ENCODE peak calls at places on chromosomes 7 and 10, in seven cellular contexts. One of them, this sample, is unnamed.

GRCh38 chr10:53123311-53123710 is 350.7 kb upstream of the MBL2 start:
- DNase-seq in SK-N-SH: no peak
- DNase-seq in GM23248: no peak
- DNase-seq in neural progenitor cell: no peak
- DNase-seq in PC-3: peak
- DNase-seq in GM23338: no peak
- DNase-seq in HCT116: no peak
- DNase-seq in this sample: no peak

GRCh38 chr7:111266613-111267012 is 175.7 kb downstream of the LRRN3 start:
- DNase-seq in SK-N-SH: no peak
- DNase-seq in GM23248: peak
- DNase-seq in neural progenitor cell: no peak
- DNase-seq in PC-3: peak
- DNase-seq in GM23338: peak
- DNase-seq in HCT116: no peak
- DNase-seq in this sample: no peak

GRCh38 chr7:40990841-40991240 is 712.0 kb downstream of the INHBA start:
- DNase-seq in SK-N-SH: no peak
- DNase-seq in GM23248: peak
- DNase-seq in neural progenitor cell: no peak
- DNase-seq in PC-3: no peak
- DNase-seq in GM23338: no peak
- DNase-seq in HCT116: no peak
- DNase-seq in this sample: no peak

GRCh38 chr10:58017719-58018367 is 249.9 kb downstream of the IPMK start:
- DNase-seq in SK-N-SH: no peak
- DNase-seq in GM23248: peak
- DNase-seq in neural progenitor cell: no peak
- DNase-seq in PC-3: peak
- DNase-seq in GM23338: no peak
- DNase-seq in HCT116: no peak
- DNase-seq in this sample: no peak

GRCh38 chr7:22718200-22718711 is 8.7 kb upstream of the IL6 start:
- DNase-seq in SK-N-SH: no peak
- DNase-seq in GM23248: peak
- DNase-seq in neural progenitor cell: peak
- DNase-seq in PC-3: peak
- DNase-seq in GM23338: no peak
- DNase-seq in HCT116: no peak
- DNase-seq in this sample: no peak

GRCh38 chr10:90988802-90989201 is 67.9 kb upstream of the ANKRD1 start:
- DNase-seq in SK-N-SH: no peak
- DNase-seq in GM23248: no peak
- DNase-seq in neural progenitor cell: no peak
- DNase-seq in PC-3: no peak
- DNase-seq in GM23338: no peak
- DNase-seq in HCT116: no peak
- DNase-seq in this sample: no peak

GRCh38 chr10:129690248-129691070 is 223.4 kb downstream of the MGMT start:
- DNase-seq in SK-N-SH: no peak
- DNase-seq in GM23248: peak
- DNase-seq in neural progenitor cell: no peak
- DNase-seq in PC-3: peak
- DNase-seq in GM23338: no peak
- DNase-seq in HCT116: no peak
- DNase-seq in this sample: no peak

GRCh38 chr10:130202984-130203617 is 66.9 kb downstream of the GLRX3 start:
- DNase-seq in SK-N-SH: no peak
- DNase-seq in GM23248: no peak
- DNase-seq in neural progenitor cell: no peak
- DNase-seq in PC-3: no peak
- DNase-seq in GM23338: no peak
- DNase-seq in HCT116: no peak
- DNase-seq in this sample: no peak

GRCh38 chr10:62794306-62794705 is 10.2 kb upstream of the ADO start:
- DNase-seq in SK-N-SH: no peak
- DNase-seq in GM23248: peak
- DNase-seq in neural progenitor cell: no peak
- DNase-seq in PC-3: peak
- DNase-seq in GM23338: no peak
- DNase-seq in HCT116: no peak
- DNase-seq in this sample: no peak

GRCh38 chr10:29495366-29495765 is 139.4 kb downstream of the SVIL start:
- DNase-seq in SK-N-SH: no peak
- DNase-seq in GM23248: no peak
- DNase-seq in neural progenitor cell: no peak
- DNase-seq in PC-3: no peak
- DNase-seq in GM23338: no peak
- DNase-seq in HCT116: no peak
- DNase-seq in this sample: no peak

GRCh38 chr7:80496586-80496985 is 15.3 kb downstream of the GNAT3 start:
- DNase-seq in SK-N-SH: no peak
- DNase-seq in GM23248: peak
- DNase-seq in neural progenitor cell: no peak
- DNase-seq in PC-3: peak
- DNase-seq in GM23338: no peak
- DNase-seq in HCT116: no peak
- DNase-seq in this sample: no peak

GRCh38 chr10:130400890-130401289 is 264.7 kb downstream of the GLRX3 start:
- DNase-seq in SK-N-SH: no peak
- DNase-seq in GM23248: no peak
- DNase-seq in neural progenitor cell: no peak
- DNase-seq in PC-3: no peak
- DNase-seq in GM23338: no peak
- DNase-seq in HCT116: no peak
- DNase-seq in this sample: no peak

GRCh38 chr7:3879337-3880054 is 578.4 kb downstream of the SDK1 start:
- DNase-seq in SK-N-SH: peak
- DNase-seq in GM23248: no peak
- DNase-seq in neural progenitor cell: no peak
- DNase-seq in PC-3: no peak
- DNase-seq in GM23338: no peak
- DNase-seq in HCT116: no peak
- DNase-seq in this sample: no peak

GRCh38 chr10:178208-178607 is 43.0 kb downstream of the ZMYND11 start:
- DNase-seq in SK-N-SH: peak
- DNase-seq in GM23248: peak
- DNase-seq in neural progenitor cell: no peak
- DNase-seq in PC-3: peak
- DNase-seq in GM23338: no peak
- DNase-seq in HCT116: peak
- DNase-seq in this sample: peak

GRCh38 chr10:24215193-24215592 is 6.3 kb downstream of the KIAA1217 start:
- DNase-seq in SK-N-SH: no peak
- DNase-seq in GM23248: peak
- DNase-seq in neural progenitor cell: no peak
- DNase-seq in PC-3: no peak
- DNase-seq in GM23338: no peak
- DNase-seq in HCT116: no peak
- DNase-seq in this sample: no peak

GRCh38 chr7:74057987-74058386 is 25.6 kb upstream of the LIMK1 start:
- DNase-seq in SK-N-SH: no peak
- DNase-seq in GM23248: no peak
- DNase-seq in neural progenitor cell: no peak
- DNase-seq in PC-3: no peak
- DNase-seq in GM23338: no peak
- DNase-seq in HCT116: no peak
- DNase-seq in this sample: no peak

GRCh38 chr10:93030409-93030808 is 30.2 kb upstream of the CYP26C1 start:
- DNase-seq in SK-N-SH: no peak
- DNase-seq in GM23248: peak
- DNase-seq in neural progenitor cell: no peak
- DNase-seq in PC-3: peak
- DNase-seq in GM23338: peak
- DNase-seq in HCT116: peak
- DNase-seq in this sample: no peak

DNA sequence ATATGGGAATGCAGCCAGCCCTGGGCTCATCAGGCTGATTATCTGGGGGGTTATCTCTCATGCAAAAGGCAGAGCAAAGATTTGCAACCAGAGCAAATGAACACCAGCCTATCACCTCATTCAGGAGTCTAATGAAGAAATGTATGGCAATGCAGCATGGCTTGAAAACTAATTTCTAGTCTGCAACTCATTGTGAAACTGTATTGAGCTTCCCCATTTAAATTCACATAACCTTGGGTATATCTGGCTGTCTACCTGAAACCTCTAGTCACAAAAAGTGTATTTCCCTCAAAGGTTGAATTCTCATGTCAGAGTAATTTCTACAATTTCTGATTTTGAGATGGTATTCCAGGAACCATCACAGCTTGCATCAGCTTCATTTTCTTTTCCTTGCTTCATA is 240.0 kb downstream of the SDHAF3 start:
- DNase-seq in SK-N-SH: no peak
- DNase-seq in GM23248: no peak
- DNase-seq in neural progenitor cell: no peak
- DNase-seq in PC-3: no peak
- DNase-seq in GM23338: no peak
- DNase-seq in HCT116: no peak
- DNase-seq in this sample: no peak
- TF ChIP-seq EZH2phosphoT487 in SK-N-SH: no peak
- TF ChIP-seq EZH2phosphoT487 in GM23248: no peak
- TF ChIP-seq EZH2phosphoT487 in neural progenitor cell: no peak
- TF ChIP-seq EZH2phosphoT487 in PC-3: no peak
- TF ChIP-seq EZH2phosphoT487 in GM23338: no peak
- TF ChIP-seq EZH2phosphoT487 in HCT116: no peak
- TF ChIP-seq EZH2phosphoT487 in this sample: no peak

GRCh38 chr7:319267-319661 is 29.3 kb downstream of the FOXL3 start:
- DNase-seq in SK-N-SH: no peak
- DNase-seq in GM23248: no peak
- DNase-seq in neural progenitor cell: no peak
- DNase-seq in PC-3: no peak
- DNase-seq in GM23338: no peak
- DNase-seq in HCT116: no peak
- DNase-seq in this sample: no peak
- H3K27ac ChIP-seq in SK-N-SH: no peak
- H3K27ac ChIP-seq in GM23248: no peak
- H3K27ac ChIP-seq in neural progenitor cell: no peak
- H3K27ac ChIP-seq in PC-3: no peak
- H3K27ac ChIP-seq in GM23338: no peak
- H3K27ac ChIP-seq in HCT116: no peak
- H3K27ac ChIP-seq in this sample: no peak

GRCh38 chr10:119689016-119689564 is 36.8 kb upstream of the INPP5F start:
- DNase-seq in SK-N-SH: no peak
- DNase-seq in GM23248: no peak
- DNase-seq in neural progenitor cell: peak
- DNase-seq in PC-3: no peak
- DNase-seq in GM23338: peak
- DNase-seq in HCT116: no peak
- DNase-seq in this sample: no peak

GRCh38 chr10:119691726-119692125 is 34.1 kb upstream of the INPP5F start:
- DNase-seq in SK-N-SH: no peak
- DNase-seq in GM23248: no peak
- DNase-seq in neural progenitor cell: no peak
- DNase-seq in PC-3: no peak
- DNase-seq in GM23338: no peak
- DNase-seq in HCT116: no peak
- DNase-seq in this sample: no peak

GRCh38 chr10:119688033-119688508 is 36.9 kb downstream of the BAG3 start:
- DNase-seq in SK-N-SH: no peak
- DNase-seq in GM23248: no peak
- DNase-seq in neural progenitor cell: peak
- DNase-seq in PC-3: no peak
- DNase-seq in GM23338: peak
- DNase-seq in HCT116: no peak
- DNase-seq in this sample: peak

GRCh38 chr10:119686465-119687191 is 35.4 kb downstream of the BAG3 start:
- DNase-seq in SK-N-SH: peak
- DNase-seq in GM23248: peak
- DNase-seq in neural progenitor cell: peak
- DNase-seq in PC-3: peak
- DNase-seq in GM23338: peak
- DNase-seq in HCT116: peak
- DNase-seq in this sample: peak

GRCh38 chr10:119687192-119688032 is 36.2 kb downstream of the BAG3 start:
- DNase-seq in SK-N-SH: no peak
- DNase-seq in GM23248: no peak
- DNase-seq in neural progenitor cell: peak
- DNase-seq in PC-3: peak
- DNase-seq in GM23338: peak
- DNase-seq in HCT116: no peak
- DNase-seq in this sample: no peak
- H3K4me2 ChIP-seq in SK-N-SH: peak
- H3K4me2 ChIP-seq in GM23248: peak
- H3K4me2 ChIP-seq in neural progenitor cell: peak
- H3K4me2 ChIP-seq in PC-3: peak
- H3K4me2 ChIP-seq in GM23338: peak
- H3K4me2 ChIP-seq in HCT116: no peak
- H3K4me2 ChIP-seq in this sample: no peak

DNA sequence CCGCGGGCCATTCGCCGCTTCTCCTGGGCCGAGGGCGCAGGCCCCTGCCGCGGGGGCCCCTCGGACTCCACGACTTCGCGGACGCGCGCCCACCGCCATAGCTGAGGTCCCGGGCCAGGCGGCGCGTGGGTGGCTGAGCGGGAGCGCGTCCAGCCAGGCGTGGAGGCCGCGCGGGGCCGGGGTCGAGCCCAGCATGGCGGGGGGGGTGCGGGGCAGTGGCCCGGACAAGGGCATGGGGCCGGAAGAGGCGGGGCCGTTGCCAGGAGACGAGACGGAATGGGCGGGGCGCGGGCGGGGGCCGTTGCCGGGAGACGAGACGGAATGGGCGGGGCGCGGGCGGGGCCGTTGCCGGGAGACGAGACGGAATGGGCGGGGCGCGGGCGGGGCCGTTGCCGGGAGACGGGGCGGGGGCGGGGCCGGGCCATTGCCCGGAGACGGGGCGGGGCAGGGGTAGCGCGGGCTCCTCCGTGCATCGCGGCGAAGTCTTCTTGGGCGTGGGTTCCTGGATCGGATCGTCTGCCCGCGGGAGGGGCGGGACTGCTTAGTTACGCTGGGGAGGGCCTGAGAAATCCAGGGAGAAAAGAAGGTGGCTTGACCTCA is 14.8 kb downstream of the ADAM8 start:
- DNase-seq in SK-N-SH: peak
- DNase-seq in GM23248: peak
- DNase-seq in neural progenitor cell: peak
- DNase-seq in PC-3: peak
- DNase-seq in GM23338: peak
- DNase-seq in HCT116: no peak
- DNase-seq in this sample: peak
- TF ChIP-seq EZH2phosphoT487 in SK-N-SH: no peak
- TF ChIP-seq EZH2phosphoT487 in GM23248: no peak
- TF ChIP-seq EZH2phosphoT487 in neural progenitor cell: no peak
- TF ChIP-seq EZH2phosphoT487 in PC-3: no peak
- TF ChIP-seq EZH2phosphoT487 in GM23338: no peak
- TF ChIP-seq EZH2phosphoT487 in HCT116: no peak
- TF ChIP-seq EZH2phosphoT487 in this sample: no peak